ENCODE peak calls at places on chromosomes 6 and 20, in nine cellular contexts. L is HEK293T; D is NCI-H460; O is effector CD4-positive, alpha-beta T cell; Q is dermis microvascular lymphatic vessel endothelial cell; T is endothelial cell; V is neural crest cell; M is astrocyte of the spinal cord; B is esophagus squamous epithelium. I is an unnamed sample.

GRCh38 chr6:113048741-113049140 is 701.6 kb downstream of the RFPL4B start:
- DNase-seq in L (no peak), D (no peak), O (no peak), Q (peak), T (no peak), V (no peak), M (peak), B (no peak), I (no peak)

GRCh38 chr20:6057704-6058103 is 3.8 kb upstream of the LRRN4 start:
- DNase-seq in L (no peak), D (no peak), O (no peak), Q (no peak), T (no peak), V (no peak), M (no peak), B (no peak), I (no peak)

GRCh38 chr20:10609276-10609675 is 64.5 kb downstream of the JAG1 start:
- DNase-seq in L (no peak), D (no peak), O (no peak), Q (no peak), T (no peak), V (no peak), M (peak), B (no peak), I (peak)

GRCh38 chr6:111871207-111871606 is 2.0 kb downstream of the FYN start:
- DNase-seq in L (no peak), D (no peak), O (peak), Q (peak), T (no peak), V (no peak), M (no peak), B (no peak), I (no peak)

GRCh38 chr6:63897459-63897858 is 261.9 kb downstream of the PHF3 start:
- DNase-seq in L (no peak), D (no peak), O (no peak), Q (no peak), T (no peak), V (no peak), M (peak), B (no peak), I (peak)

GRCh38 chr6:21496275-21496674 is 97.3 kb upstream of the SOX4 start:
- DNase-seq in L (no peak), D (no peak), O (no peak), Q (no peak), T (no peak), V (no peak), M (no peak), B (no peak), I (no peak)

GRCh38 chr6:142694054-142694453 is 250.9 kb downstream of the HIVEP2 start:
- DNase-seq in L (no peak), D (no peak), O (no peak), Q (no peak), T (no peak), V (no peak), M (no peak), B (no peak), I (no peak)

GRCh38 chr20:64006490-64006889 is 25.6 kb downstream of the PRPF6 start:
- DNase-seq in L (no peak), D (no peak), O (no peak), Q (no peak), T (no peak), V (no peak), M (no peak), B (no peak), I (no peak)

GRCh38 chr20:4781211-4781610 is 59.5 kb downstream of the PRND start:
- DNase-seq in L (no peak), D (no peak), O (no peak), Q (no peak), T (no peak), V (no peak), M (no peak), B (no peak), I (no peak)

GRCh38 chr6:16739329-16739801 is 21.9 kb downstream of the ATXN1 start:
- DNase-seq in L (no peak), D (no peak), O (no peak), Q (no peak), T (no peak), V (no peak), M (peak), B (no peak), I (no peak)

GRCh38 chr6:93751969-93752368 is 332.6 kb upstream of the EPHA7 start:
- DNase-seq in L (no peak), D (no peak), O (no peak), Q (no peak), T (no peak), V (no peak), M (peak), B (no peak), I (no peak)

GRCh38 chr6:51554029-51554428 is 533.4 kb downstream of the PKHD1 start:
- DNase-seq in L (no peak), D (no peak), O (no peak), Q (no peak), T (no peak), V (no peak), M (no peak), B (no peak), I (no peak)